ENCODE peak calls at places on chromosomes 7 and 10, in nine cellular contexts. N is HFF-Myc, D is fibroblast of pulmonary artery, S is esophagus muscularis mucosa, Q is hepatocyte, W is AG09309, T is right atrium auricular region, I is mammary epithelial cell, K is kidney epithelial cell. E is an unnamed sample.

GRCh38 chr7:133021196-133021595 is 60.7 kb downstream of the CHCHD3 start:
- DNase-seq in I (no peak), D (peak), W (no peak), K (no peak), T (no peak), Q (no peak), S (no peak), N (no peak), E (no peak)

GRCh38 chr7:137656850-137657232 is 189.9 kb downstream of the DGKI start:
- DNase-seq in W (no peak), K (no peak), T (no peak), D (no peak), Q (no peak), N (no peak), S (no peak), I (no peak), E (no peak)

GRCh38 chr10:43229208-43230061 is 37.4 kb downstream of the RASGEF1A start:
- DNase-seq in T (no peak), N (no peak), S (no peak), K (no peak), W (no peak), I (no peak), Q (peak), D (no peak), E (no peak)

GRCh38 chr7:15508258-15508657 is 53.6 kb downstream of the AGMO start:
- DNase-seq in S (no peak), T (no peak), I (no peak), W (no peak), N (no peak), K (no peak), D (peak), Q (no peak), E (peak)

GRCh38 chr7:89773594-89773993 is 380.7 kb upstream of the STEAP1 start:
- DNase-seq in T (no peak), D (no peak), W (no peak), N (no peak), Q (no peak), I (no peak), S (no peak), K (no peak), E (no peak)

GRCh38 chr10:125024496-125025234 is 82.7 kb downstream of the ZRANB1 start:
- DNase-seq in S (no peak), I (no peak), Q (no peak), K (no peak), T (no peak), N (no peak), D (no peak), W (no peak), E (no peak)

GRCh38 chr10:28179490-28180099 is 123.3 kb downstream of the MPP7 start:
- DNase-seq in I (peak), K (no peak), S (no peak), D (peak), T (no peak), Q (peak), N (peak), W (peak), E (peak)

GRCh38 chr7:101563198-101563901 is 65.7 kb downstream of the MYL10 start:
- DNase-seq in I (no peak), K (no peak), Q (no peak), S (no peak), T (no peak), D (no peak), N (no peak), W (no peak), E (no peak)

GRCh38 chr7:117785431-117785830 is 87.8 kb downstream of the CTTNBP2 start:
- DNase-seq in N (no peak), T (no peak), Q (no peak), D (no peak), I (no peak), S (no peak), W (no peak), K (no peak), E (no peak)

GRCh38 chr7:139362302-139362701 is 2.6 kb downstream of the LUC7L2 start:
- DNase-seq in S (no peak), I (peak), D (peak), K (no peak), N (no peak), T (no peak), W (no peak), Q (no peak), E (peak)

GRCh38 chr7:30171753-30172447 is 37.1 kb downstream of the MTURN start:
- DNase-seq in D (no peak), S (no peak), N (no peak), T (no peak), Q (no peak), W (no peak), I (peak), K (no peak), E (peak)

GRCh38 chr7:44713141-44713540 is 35.5 kb upstream of the ZMIZ2 start:
- DNase-seq in D (no peak), T (no peak), S (no peak), I (no peak), N (no peak), Q (no peak), K (no peak), W (no peak), E (no peak)

GRCh38 chr10:1642600-1643160 is 94.6 kb downstream of the ADARB2 start:
- DNase-seq in S (no peak), I (no peak), K (no peak), T (peak), W (no peak), N (no peak), D (no peak), Q (no peak), E (no peak)

GRCh38 chr10:78764846-78765430 is 303.8 kb upstream of the ZMIZ1 start:
- DNase-seq in N (no peak), T (no peak), D (no peak), W (no peak), I (no peak), K (no peak), S (no peak), Q (no peak), E (no peak)

GRCh38 chr10:73877533-73878160 is 3.3 kb upstream of the CAMK2G start:
- DNase-seq in N (no peak), D (no peak), Q (no peak), K (no peak), W (no peak), I (no peak), T (no peak), S (no peak), E (no peak)

GRCh38 chr10:61974611-61975010 is 73.1 kb downstream of the ARID5B start:
- DNase-seq in N (peak), S (no peak), K (no peak), I (no peak), T (no peak), D (peak), Q (peak), W (no peak), E (peak)

GRCh38 chr10:66252986-66253385 is 672.9 kb upstream of the LRRTM3 start:
- DNase-seq in T (no peak), K (no peak), W (no peak), Q (no peak), S (no peak), D (no peak), I (no peak), N (no peak), E (no peak)

DNA sequence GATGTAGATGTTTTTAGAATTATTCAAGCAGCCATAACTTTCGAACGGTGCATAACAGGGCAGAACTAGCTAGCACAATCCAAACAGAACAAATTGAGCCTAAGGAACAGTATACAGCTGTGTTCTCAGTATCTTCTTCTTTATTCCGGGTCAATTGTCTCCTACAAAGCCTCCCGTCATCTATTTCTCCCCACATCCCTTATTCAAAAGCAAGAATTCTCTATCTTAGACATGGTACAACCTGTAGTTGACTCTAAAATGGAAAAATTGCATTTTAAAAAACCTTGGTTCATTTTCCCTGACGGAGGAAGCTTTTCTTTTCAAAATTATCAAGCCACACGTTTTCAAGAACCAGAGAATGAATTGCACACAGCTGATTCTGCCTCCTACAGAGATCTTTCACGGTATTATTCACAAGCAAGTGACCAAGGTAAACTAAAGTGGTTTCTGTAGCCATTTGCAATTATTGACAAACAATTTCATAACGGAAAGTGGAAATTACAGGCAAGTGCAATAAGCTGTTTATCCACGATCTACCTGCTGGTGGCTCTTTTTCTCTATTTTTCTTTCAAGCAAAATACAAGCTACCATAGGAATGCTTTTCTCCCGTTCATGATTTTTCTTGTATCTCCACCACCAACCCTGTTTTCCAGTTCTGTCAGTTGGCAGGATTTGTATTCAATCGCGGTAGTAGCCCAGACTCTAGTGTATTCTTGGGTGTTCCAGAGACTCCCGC is 2.3 kb downstream of the GRM8 start:
- DNase-seq in D (peak), I (peak), W (no peak), T (no peak), N (no peak), K (no peak), Q (no peak), S (no peak), E (no peak)
- TF ChIP-seq CTCF in D (no peak), I (peak), W (no peak), T (no peak), N (no peak), K (no peak), Q (no peak), S (no peak), E (no peak)

DNA sequence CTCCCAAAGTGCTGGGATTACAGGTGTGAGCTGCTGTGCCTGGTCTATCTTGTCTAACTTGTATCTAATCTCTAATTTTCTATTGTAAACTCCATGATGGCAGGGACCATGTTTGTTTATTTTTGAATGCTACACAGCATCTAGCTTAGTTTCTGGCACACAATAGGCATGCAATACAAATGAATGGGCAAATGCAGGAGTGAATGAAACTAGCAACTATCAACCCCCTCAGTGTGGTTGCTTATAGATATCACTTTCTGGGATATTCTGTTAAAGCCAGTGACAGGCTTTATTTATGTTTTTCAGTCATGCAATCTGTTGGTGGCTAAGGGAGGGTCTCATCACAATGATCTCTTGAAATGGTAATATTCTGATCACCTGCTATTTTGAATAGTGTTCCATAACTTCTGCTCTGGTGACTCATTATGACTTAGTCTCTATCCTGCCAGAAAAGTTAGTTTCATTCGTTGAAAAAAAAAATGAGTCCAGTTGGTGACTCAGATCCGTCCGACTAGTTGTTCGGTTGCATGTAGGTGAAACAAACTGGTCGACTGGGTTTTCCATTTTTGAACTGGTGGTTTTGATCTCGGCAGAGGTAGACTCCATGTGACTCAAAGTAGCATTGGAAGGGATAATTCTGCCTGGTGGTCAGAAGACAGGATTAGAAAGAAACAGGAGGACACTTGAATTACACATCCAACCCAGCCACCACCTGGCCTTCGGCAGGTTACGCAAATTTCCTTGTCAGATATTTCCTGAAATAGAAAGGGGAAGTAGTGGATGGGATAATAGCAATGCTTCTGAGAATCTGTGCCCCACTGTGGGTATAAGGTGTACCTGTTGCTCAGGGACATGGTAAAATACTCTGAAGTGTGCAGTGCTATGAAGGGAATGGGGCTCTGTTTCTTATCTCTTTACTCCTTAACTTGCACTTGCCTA is 76.8 kb downstream of the GATA3 start:
- DNase-seq in K (peak), T (no peak), Q (no peak), D (peak), I (peak), S (no peak), W (peak), N (no peak), E (no peak)
- H3K4me3 ChIP-seq in K (no peak), T (no peak), Q (no peak), D (no peak), I (no peak), S (no peak), W (no peak), N (no peak), E (no peak)

GRCh38 chr7:55568613-55569268 is 3.6 kb downstream of the VOPP1 start:
- DNase-seq in I (no peak), W (no peak), N (no peak), T (no peak), Q (no peak), S (no peak), D (peak), K (no peak), E (peak)
- TF ChIP-seq CTCF in I (no peak), W (no peak), N (no peak), T (no peak), Q (no peak), S (no peak), D (peak), K (no peak), E (peak)

GRCh38 chr10:5944389-5945202 is 32.7 kb downstream of the IL15RA start:
- DNase-seq in I (peak), T (peak), D (peak), S (no peak), Q (peak), W (peak), K (peak), N (peak), E (peak)
- H3K4me3 ChIP-seq in I (no peak), T (peak), D (peak), S (peak), Q (no peak), W (peak), K (no peak), N (peak), E (peak)

DNA sequence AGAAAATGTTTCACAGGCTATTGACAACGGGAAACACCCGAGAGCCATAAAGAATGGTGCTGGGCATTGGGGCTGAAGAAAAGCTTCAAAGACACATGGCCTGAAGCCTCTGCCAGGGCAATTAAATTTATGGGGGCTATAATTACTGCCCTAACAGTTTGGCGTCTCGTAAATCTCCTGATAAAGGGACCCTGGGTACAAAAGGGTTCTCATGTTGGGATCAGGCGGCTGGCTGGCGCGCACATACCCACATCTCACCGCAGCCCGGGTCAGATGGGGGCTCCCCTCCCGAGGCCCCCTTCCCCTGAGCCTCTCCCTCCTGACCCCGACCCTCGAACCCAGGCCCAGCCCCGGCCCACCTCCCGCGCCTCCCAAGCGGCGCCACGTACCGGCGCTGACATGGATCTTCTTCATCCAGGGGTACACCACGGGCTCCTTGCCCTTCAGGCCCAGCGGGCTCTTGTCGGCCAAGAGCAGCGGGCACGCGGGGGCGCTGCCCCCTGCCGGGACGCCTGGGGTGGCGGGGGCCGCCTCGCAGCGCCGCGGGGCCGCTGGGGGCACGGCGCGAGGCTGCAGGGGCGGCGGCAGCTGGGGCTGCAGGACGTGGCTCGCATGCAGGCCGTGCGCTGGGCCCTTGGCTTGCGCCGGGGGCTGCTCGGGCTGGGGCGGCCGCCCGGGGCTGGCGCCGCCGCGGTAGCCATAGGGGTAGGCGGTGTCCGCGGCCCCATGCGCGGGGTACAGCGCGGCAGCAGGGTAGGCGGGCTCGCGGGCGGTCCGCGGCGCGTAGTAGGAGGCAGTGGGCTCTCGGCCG is 623 bp downstream of the HOXA4 start:
- DNase-seq in I (no peak), K (no peak), W (no peak), N (no peak), T (no peak), Q (peak), S (no peak), D (no peak), E (no peak)
- TF ChIP-seq CTCF in I (peak), K (peak), W (peak), N (no peak), T (no peak), Q (peak), S (peak), D (no peak), E (no peak)

GRCh38 chr10:11015371-11015934 is 2.2 kb upstream of the CELF2 start:
- DNase-seq in W (no peak), S (no peak), I (no peak), Q (no peak), N (no peak), K (no peak), T (no peak), D (no peak), E (no peak)

GRCh38 chr10:11017575-11018425 is at the start of gene CELF2:
- DNase-seq in N (no peak), Q (peak), W (no peak), D (no peak), T (no peak), S (no peak), I (no peak), K (no peak), E (no peak)

GRCh38 chr10:11018830-11019692 is 1.4 kb downstream of the CELF2 start:
- DNase-seq in D (no peak), Q (no peak), K (no peak), I (no peak), S (no peak), N (no peak), W (no peak), T (no peak), E (no peak)

GRCh38 chr10:11018426-11018818 is 750 bp downstream of the CELF2 start:
- DNase-seq in W (no peak), Q (peak), T (no peak), I (no peak), D (no peak), N (no peak), S (no peak), K (no peak), E (no peak)

DNA sequence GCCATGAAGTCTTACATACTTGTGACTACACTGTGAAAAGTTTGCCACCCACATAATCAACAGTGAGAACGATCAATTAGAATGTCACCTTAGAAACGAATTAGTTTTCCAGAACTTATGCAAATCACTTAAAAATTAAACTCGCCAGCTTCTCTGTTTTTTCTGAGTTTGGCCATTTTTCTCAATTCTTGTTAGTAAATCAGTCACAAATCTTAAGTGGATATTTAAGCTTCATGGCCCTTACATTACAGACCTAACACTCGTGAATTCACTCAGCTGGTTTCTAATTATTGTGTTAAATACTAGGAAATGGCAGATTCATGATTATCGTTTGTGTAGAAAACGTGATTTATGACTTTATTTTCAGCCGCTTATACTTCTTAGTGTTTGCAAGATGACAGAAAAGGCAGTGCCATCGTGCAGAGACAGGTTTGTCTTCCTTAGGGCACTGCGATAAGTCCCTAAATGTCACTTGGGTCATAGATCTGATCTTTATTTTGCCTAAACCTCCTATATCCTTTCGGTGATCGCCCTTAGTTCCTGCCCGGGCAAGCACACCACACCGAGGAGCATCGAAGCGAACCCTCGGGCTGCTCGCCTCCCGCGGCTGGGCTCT is 605 bp upstream of the CELF2 start:
- DNase-seq in K (no peak), I (no peak), W (no peak), N (no peak), T (no peak), D (no peak), Q (no peak), S (no peak), E (no peak)
- H3K4me3 ChIP-seq in K (peak), I (peak), W (no peak), N (no peak), T (peak), D (peak), Q (peak), S (peak), E (peak)

GRCh38 chr10:24952146-24952700 is at the start of gene PRTFDC1:
- DNase-seq in K (no peak), T (no peak), D (no peak), I (no peak), S (peak), N (no peak), W (no peak), Q (peak), E (no peak)
- TF ChIP-seq CTCF in K (peak), T (no peak), D (peak), I (peak), S (no peak), N (no peak), W (peak), Q (peak), E (peak)

DNA sequence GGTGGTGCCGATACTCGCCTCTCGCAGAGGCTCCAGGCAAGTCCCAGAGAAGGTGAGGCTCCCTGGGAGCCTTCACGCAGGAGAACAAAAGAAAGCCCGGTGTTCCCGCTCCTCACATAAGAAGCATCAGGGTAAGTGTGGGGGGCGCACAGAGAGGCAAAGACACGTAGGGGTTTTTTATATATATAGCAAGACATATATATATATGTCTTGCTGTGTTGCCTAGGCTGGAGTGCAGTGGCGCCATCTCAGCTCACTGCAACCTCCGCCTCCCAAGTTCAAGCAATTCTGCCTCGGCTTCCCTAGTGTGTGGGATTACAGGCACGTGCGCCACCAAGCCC is 61.3 kb downstream of the PDIA4 start:
- DNase-seq in D (no peak), S (no peak), K (no peak), N (no peak), Q (no peak), W (no peak), I (no peak), T (no peak), E (no peak)
- H3K4me3 ChIP-seq in D (peak), S (peak), K (no peak), N (peak), Q (no peak), W (peak), I (no peak), T (peak), E (peak)

GRCh38 chr10:31697271-31698168 is 231.1 kb downstream of the ARHGAP12 start:
- DNase-seq in D (peak), N (peak), I (no peak), Q (peak), S (peak), T (peak), K (peak), W (peak), E (peak)

GRCh38 chr10:31701546-31701945 is 227.1 kb downstream of the ARHGAP12 start:
- DNase-seq in S (no peak), N (no peak), T (no peak), K (no peak), W (no peak), D (peak), Q (no peak), I (no peak), E (no peak)

GRCh38 chr10:31698169-31698890 is 230.3 kb downstream of the ARHGAP12 start:
- DNase-seq in Q (peak), I (no peak), W (peak), N (no peak), S (peak), K (no peak), T (peak), D (peak), E (peak)

GRCh38 chr10:31702005-31702404 is 226.6 kb downstream of the ARHGAP12 start:
- DNase-seq in S (no peak), D (no peak), I (no peak), T (no peak), N (no peak), W (no peak), K (no peak), Q (no peak), E (no peak)

GRCh38 chr10:31700222-31700621 is 228.4 kb downstream of the ARHGAP12 start:
- DNase-seq in D (peak), S (no peak), Q (no peak), K (no peak), I (no peak), N (no peak), T (no peak), W (no peak), E (peak)
- TF ChIP-seq CTCF in D (no peak), S (no peak), Q (no peak), K (no peak), I (no peak), N (no peak), T (no peak), W (no peak), E (no peak)